ENCODE peak calls at places on chromosomes 4 and X, in four cellular contexts. One of them, this sample, is unnamed.

GRCh38 chr4:101621120-101621519 is 169.4 kb upstream of the BANK1 start:
- DNase-seq in psoas muscle: no peak
- DNase-seq in heart left ventricle: no peak
- DNase-seq in lower lobe of right lung: no peak
- DNase-seq in this sample: no peak

GRCh38 chrX:44937606-44938005 is 64.6 kb downstream of the KDM6A start:
- DNase-seq in psoas muscle: no peak
- DNase-seq in heart left ventricle: no peak
- DNase-seq in lower lobe of right lung: no peak
- DNase-seq in this sample: no peak

GRCh38 chr4:16582526-16582925 is 315.9 kb downstream of the LDB2 start:
- DNase-seq in psoas muscle: no peak
- DNase-seq in heart left ventricle: no peak
- DNase-seq in lower lobe of right lung: no peak
- DNase-seq in this sample: no peak

GRCh38 chr4:1992468-1993168 is 16.2 kb downstream of the NELFA start:
- DNase-seq in psoas muscle: no peak
- DNase-seq in heart left ventricle: no peak
- DNase-seq in lower lobe of right lung: no peak
- DNase-seq in this sample: no peak

GRCh38 chr4:21856754-21857153 is 91.8 kb downstream of the KCNIP4 start:
- DNase-seq in psoas muscle: no peak
- DNase-seq in heart left ventricle: no peak
- DNase-seq in lower lobe of right lung: no peak
- DNase-seq in this sample: no peak

GRCh38 chrX:24357101-24357500 is 3.3 kb upstream of the SUPT20HL1 start:
- DNase-seq in psoas muscle: no peak
- DNase-seq in heart left ventricle: no peak
- DNase-seq in lower lobe of right lung: no peak
- DNase-seq in this sample: no peak

GRCh38 chrX:14865201-14865600 is 7.7 kb downstream of the FANCB start:
- DNase-seq in psoas muscle: no peak
- DNase-seq in heart left ventricle: no peak
- DNase-seq in lower lobe of right lung: no peak
- DNase-seq in this sample: no peak

GRCh38 chr4:138910201-138910913 is 105.2 kb upstream of the NOCT start:
- DNase-seq in psoas muscle: no peak
- DNase-seq in heart left ventricle: no peak
- DNase-seq in lower lobe of right lung: no peak
- DNase-seq in this sample: no peak

GRCh38 chr4:75490155-75490554 is 24.0 kb downstream of the RCHY1 start:
- DNase-seq in psoas muscle: no peak
- DNase-seq in heart left ventricle: no peak
- DNase-seq in lower lobe of right lung: no peak
- DNase-seq in this sample: no peak

GRCh38 chr4:5142726-5143125 is 91.4 kb downstream of the STK32B start:
- DNase-seq in psoas muscle: no peak
- DNase-seq in heart left ventricle: no peak
- DNase-seq in lower lobe of right lung: no peak
- DNase-seq in this sample: no peak

GRCh38 chr4:41799126-41799525 is 50.6 kb upstream of the PHOX2B start:
- DNase-seq in psoas muscle: no peak
- DNase-seq in heart left ventricle: no peak
- DNase-seq in lower lobe of right lung: no peak
- DNase-seq in this sample: no peak

GRCh38 chr4:114019972-114020358 is 40.5 kb upstream of the ARSJ start:
- DNase-seq in psoas muscle: no peak
- DNase-seq in heart left ventricle: no peak
- DNase-seq in lower lobe of right lung: no peak
- DNase-seq in this sample: no peak

GRCh38 chr4:3047464-3048286 is 26.7 kb downstream of the HTT-AS start:
- DNase-seq in psoas muscle: peak; percentile 74
- DNase-seq in heart left ventricle: peak; percentile 66
- DNase-seq in lower lobe of right lung: peak; percentile 76
- DNase-seq in this sample: peak; percentile 72

GRCh38 chr4:87219648-87220093 is 747 bp downstream of the KLHL8 start:
- DNase-seq in psoas muscle: peak; percentile 53
- DNase-seq in heart left ventricle: no peak
- DNase-seq in lower lobe of right lung: peak; percentile 76
- DNase-seq in this sample: peak; percentile 56

GRCh38 chr4:95510145-95510544 is 38.6 kb downstream of the UNC5C start:
- DNase-seq in psoas muscle: no peak
- DNase-seq in heart left ventricle: no peak
- DNase-seq in lower lobe of right lung: no peak
- DNase-seq in this sample: no peak

GRCh38 chrX:120428309-120428708 is 40.8 kb downstream of the LAMP2 start:
- DNase-seq in psoas muscle: no peak
- DNase-seq in heart left ventricle: no peak
- DNase-seq in lower lobe of right lung: no peak
- DNase-seq in this sample: no peak

GRCh38 chrX:13101439-13102139 is 57.2 kb upstream of the FAM9C start:
- DNase-seq in psoas muscle: peak; percentile 56
- DNase-seq in heart left ventricle: peak; percentile 67
- DNase-seq in lower lobe of right lung: peak; percentile 67
- DNase-seq in this sample: peak; percentile 28

GRCh38 chrX:137926090-137926489 is 360.2 kb downstream of the ZIC3 start:
- DNase-seq in psoas muscle: no peak
- DNase-seq in heart left ventricle: no peak
- DNase-seq in lower lobe of right lung: no peak
- DNase-seq in this sample: no peak

GRCh38 chr4:105715692-105716278 is 7.2 kb downstream of the GSTCD start:
- DNase-seq in psoas muscle: no peak
- DNase-seq in heart left ventricle: no peak
- DNase-seq in lower lobe of right lung: no peak
- DNase-seq in this sample: no peak

GRCh38 chrX:7690842-7691241 is 152.1 kb upstream of the VCX start:
- DNase-seq in psoas muscle: no peak
- DNase-seq in heart left ventricle: no peak
- DNase-seq in lower lobe of right lung: no peak
- DNase-seq in this sample: no peak

GRCh38 chr4:8615366-8615765 is 22.8 kb downstream of the CPZ start:
- DNase-seq in psoas muscle: no peak
- DNase-seq in heart left ventricle: no peak
- DNase-seq in lower lobe of right lung: no peak
- DNase-seq in this sample: no peak

GRCh38 chrX:83658731-83659130 is 150.6 kb downstream of the POU3F4 start:
- DNase-seq in psoas muscle: no peak
- DNase-seq in heart left ventricle: no peak
- DNase-seq in lower lobe of right lung: no peak
- DNase-seq in this sample: no peak

GRCh38 chr4:179467890-179468289 is 2025.7 kb upstream of the AGA start:
- DNase-seq in psoas muscle: no peak
- DNase-seq in heart left ventricle: no peak
- DNase-seq in lower lobe of right lung: no peak
- DNase-seq in this sample: no peak

GRCh38 chrX:75365243-75365975 is 91.5 kb downstream of the UPRT start:
- DNase-seq in psoas muscle: no peak
- DNase-seq in heart left ventricle: no peak
- DNase-seq in lower lobe of right lung: no peak
- DNase-seq in this sample: no peak

GRCh38 chr4:176949022-176949421 is 156.3 kb upstream of the VEGFC start:
- DNase-seq in psoas muscle: peak; percentile 17
- DNase-seq in heart left ventricle: no peak
- DNase-seq in lower lobe of right lung: no peak
- DNase-seq in this sample: no peak

GRCh38 chr4:142886566-142886965 is 40.5 kb upstream of the INPP4B start:
- DNase-seq in psoas muscle: no peak
- DNase-seq in heart left ventricle: no peak
- DNase-seq in lower lobe of right lung: no peak
- DNase-seq in this sample: no peak

GRCh38 chr4:48854982-48855381 is 24.1 kb downstream of the OCIAD1 start:
- DNase-seq in psoas muscle: no peak
- DNase-seq in heart left ventricle: no peak
- DNase-seq in lower lobe of right lung: no peak
- DNase-seq in this sample: no peak

GRCh38 chr4:48853604-48854394 is 22.9 kb downstream of the OCIAD1 start:
- DNase-seq in psoas muscle: no peak
- DNase-seq in heart left ventricle: no peak
- DNase-seq in lower lobe of right lung: no peak
- DNase-seq in this sample: no peak

GRCh38 chr4:48862038-48862437 is 31.1 kb downstream of the OCIAD1 start:
- DNase-seq in psoas muscle: no peak
- DNase-seq in heart left ventricle: no peak
- DNase-seq in lower lobe of right lung: no peak
- DNase-seq in this sample: no peak

GRCh38 chr4:48854395-48854683 is 23.5 kb downstream of the OCIAD1 start:
- DNase-seq in psoas muscle: no peak
- DNase-seq in heart left ventricle: no peak
- DNase-seq in lower lobe of right lung: no peak
- DNase-seq in this sample: no peak

GRCh38 chr4:48858130-48858529 is 27.2 kb downstream of the OCIAD1 start:
- DNase-seq in psoas muscle: no peak
- DNase-seq in heart left ventricle: no peak
- DNase-seq in lower lobe of right lung: no peak
- DNase-seq in this sample: no peak
- TF ChIP-seq CTCF in psoas muscle: no peak
- TF ChIP-seq CTCF in heart left ventricle: no peak
- TF ChIP-seq CTCF in lower lobe of right lung: no peak
- TF ChIP-seq CTCF in this sample: no peak

DNA sequence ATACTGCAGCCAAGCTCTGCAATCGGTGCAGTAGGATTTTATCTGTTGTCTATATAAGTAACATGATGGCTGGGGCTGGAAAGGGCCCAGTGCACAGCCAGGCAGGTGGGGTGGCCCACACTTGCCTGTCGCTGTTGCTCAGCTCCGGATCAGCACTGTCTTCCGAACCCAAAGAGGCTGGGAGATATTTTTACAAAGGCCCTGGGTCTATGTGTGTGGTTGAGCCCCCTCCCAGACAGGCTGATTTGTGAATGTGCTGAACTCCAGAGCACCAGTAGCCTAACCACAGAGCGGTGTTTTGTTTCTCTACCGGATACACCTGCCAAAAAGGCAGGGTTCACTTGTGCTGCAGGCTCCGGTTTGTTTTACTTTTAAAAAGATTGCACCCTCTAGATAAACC is 33.5 kb upstream of the CHRNA9 start:
- DNase-seq in psoas muscle: no peak
- DNase-seq in heart left ventricle: no peak
- DNase-seq in lower lobe of right lung: no peak
- DNase-seq in this sample: peak; percentile 77
- H3K27ac ChIP-seq in psoas muscle: no peak overlapping the region
- H3K27ac ChIP-seq in heart left ventricle: no peak overlapping the region
- H3K27ac ChIP-seq in lower lobe of right lung: no peak overlapping the region
- H3K27ac ChIP-seq in this sample: peak overlapping the region; percentile 46

GRCh38 chr4:53507671-53508286 is 83.5 kb downstream of the LNX1 start:
- DNase-seq in psoas muscle: peak; percentile 74
- DNase-seq in heart left ventricle: peak; percentile 64
- DNase-seq in lower lobe of right lung: no peak
- DNase-seq in this sample: no peak

GRCh38 chr4:53505947-53506346 is 85.3 kb downstream of the LNX1 start:
- DNase-seq in psoas muscle: no peak
- DNase-seq in heart left ventricle: no peak
- DNase-seq in lower lobe of right lung: no peak
- DNase-seq in this sample: no peak

GRCh38 chr4:53507058-53507457 is 84.2 kb downstream of the LNX1 start:
- DNase-seq in psoas muscle: no peak
- DNase-seq in heart left ventricle: no peak
- DNase-seq in lower lobe of right lung: no peak
- DNase-seq in this sample: no peak

GRCh38 chr4:53510316-53510715 is 81.0 kb downstream of the LNX1 start:
- DNase-seq in psoas muscle: no peak
- DNase-seq in heart left ventricle: no peak
- DNase-seq in lower lobe of right lung: no peak
- DNase-seq in this sample: no peak

GRCh38 chr4:53508446-53508845 is 82.8 kb downstream of the LNX1 start:
- DNase-seq in psoas muscle: no peak
- DNase-seq in heart left ventricle: no peak
- DNase-seq in lower lobe of right lung: no peak
- DNase-seq in this sample: no peak
- TF ChIP-seq CTCF in psoas muscle: no peak
- TF ChIP-seq CTCF in heart left ventricle: no peak
- TF ChIP-seq CTCF in lower lobe of right lung: no peak
- TF ChIP-seq CTCF in this sample: no peak

DNA sequence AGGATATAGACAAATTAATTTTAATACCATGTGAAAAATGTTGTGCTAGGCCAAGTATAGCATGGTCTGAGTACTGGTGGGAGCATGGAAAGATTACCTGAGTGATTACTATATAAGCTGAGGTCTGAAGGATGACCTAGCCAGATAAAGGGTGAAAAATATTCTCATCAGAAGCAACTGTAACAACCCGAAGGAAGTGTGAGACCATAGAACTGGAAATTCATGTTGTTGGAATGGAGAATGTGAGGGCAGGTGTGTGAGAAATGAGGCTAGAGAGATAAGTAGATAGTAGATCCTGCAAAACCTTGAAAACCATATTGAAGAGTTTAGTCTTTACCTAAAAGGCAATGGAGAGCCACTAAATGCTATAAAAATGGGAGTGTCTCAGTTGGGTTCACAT is 71.5 kb downstream of the ARFIP1 start:
- DNase-seq in psoas muscle: no peak
- DNase-seq in heart left ventricle: no peak
- DNase-seq in lower lobe of right lung: no peak
- DNase-seq in this sample: no peak
- H3K27ac ChIP-seq in psoas muscle: no peak overlapping the region
- H3K27ac ChIP-seq in heart left ventricle: no peak overlapping the region
- H3K27ac ChIP-seq in lower lobe of right lung: peak overlapping the region; percentile 26
- H3K27ac ChIP-seq in this sample: no peak overlapping the region

GRCh38 chr4:103994059-103994458 is 274.3 kb upstream of the TACR3 start:
- DNase-seq in psoas muscle: no peak
- DNase-seq in heart left ventricle: no peak
- DNase-seq in lower lobe of right lung: no peak
- DNase-seq in this sample: no peak
- TF ChIP-seq CTCF in psoas muscle: no peak
- TF ChIP-seq CTCF in heart left ventricle: no peak
- TF ChIP-seq CTCF in lower lobe of right lung: no peak
- TF ChIP-seq CTCF in this sample: no peak

DNA sequence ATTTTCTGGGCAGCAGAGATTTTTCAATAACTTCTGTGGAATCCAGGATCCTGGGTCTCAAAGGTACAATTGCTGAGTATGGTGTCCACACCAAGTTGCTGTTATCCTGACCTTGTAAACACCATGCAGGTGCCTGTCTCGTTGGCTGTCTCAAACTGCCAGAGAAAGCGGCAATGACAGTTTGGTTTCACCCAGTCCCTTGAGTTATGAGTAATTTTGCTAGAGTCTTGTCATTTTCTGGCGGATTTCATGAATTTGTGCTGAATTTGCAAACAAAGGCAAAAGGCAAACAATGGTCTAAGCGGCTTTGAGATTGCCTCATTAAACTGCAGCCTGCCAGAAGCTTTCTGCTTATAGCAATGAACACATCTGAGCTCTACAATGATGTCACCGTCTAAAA is 847.9 kb downstream of the RAB28 start:
- DNase-seq in psoas muscle: no peak
- DNase-seq in heart left ventricle: no peak
- DNase-seq in lower lobe of right lung: no peak
- DNase-seq in this sample: no peak
- H3K27ac ChIP-seq in psoas muscle: no peak overlapping the region
- H3K27ac ChIP-seq in heart left ventricle: no peak overlapping the region
- H3K27ac ChIP-seq in lower lobe of right lung: no peak overlapping the region
- H3K27ac ChIP-seq in this sample: no peak overlapping the region

DNA sequence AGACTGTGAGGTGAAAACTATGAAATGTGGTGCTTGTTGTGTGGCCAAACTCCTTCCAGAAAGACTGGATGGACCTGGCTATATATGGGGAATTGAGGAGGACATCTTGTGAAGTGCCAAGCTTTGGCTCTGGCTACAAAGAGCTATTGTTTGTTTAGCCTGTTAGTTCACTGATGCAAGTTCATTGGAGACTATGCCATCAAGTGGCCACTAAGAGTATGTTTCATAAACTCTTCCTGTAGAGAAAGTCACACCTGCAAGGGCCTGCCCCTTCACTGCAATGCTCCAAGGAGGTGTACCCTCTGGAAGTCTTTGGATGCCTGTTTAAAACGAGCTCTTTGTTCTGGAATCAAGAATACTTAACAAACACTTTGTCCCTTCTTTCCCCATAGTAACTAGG is 382.0 kb downstream of the GABRG1 start:
- DNase-seq in psoas muscle: no peak
- DNase-seq in heart left ventricle: no peak
- DNase-seq in lower lobe of right lung: no peak
- DNase-seq in this sample: no peak
- TF ChIP-seq CTCF in psoas muscle: no peak
- TF ChIP-seq CTCF in heart left ventricle: no peak
- TF ChIP-seq CTCF in lower lobe of right lung: no peak
- TF ChIP-seq CTCF in this sample: no peak

This sample was measured in CD8-positive, alpha-beta T cell.